ENCODE peak calls at places on chromosomes 3 and 15, in four cellular contexts. J is SK-N-SH, E is GM12878, H is K562. O is an unnamed sample.
A peak's percentile ranks its signal among the peaks of the same experiment; 100 is the strongest.

GRCh38 chr15:90191795-90192494 is 9.2 kb upstream of the SEMA4B start:
- DNase-seq in J (peak; percentile 92), E (peak; percentile 70), H (peak; percentile 50), O (no peak)

GRCh38 chr3:49158108-49158709 is 7.9 kb downstream of the CCDC71 start:
- DNase-seq in J (peak; percentile 54), E (peak; percentile 13), H (peak; percentile 35), O (no peak)

GRCh38 chr3:52346623-52347530 is 30.8 kb downstream of the DNAH1 start:
- DNase-seq in J (no peak), E (no peak), H (no peak), O (no peak)

GRCh38 chr15:69474291-69474690 is 21.7 kb downstream of the RPLP1 start:
- DNase-seq in J (no peak), E (no peak), H (no peak), O (no peak)

GRCh38 chr15:90165659-90166489 is 35.3 kb upstream of the SEMA4B start:
- DNase-seq in J (peak; percentile 42), E (peak; percentile 64), H (peak; percentile 79), O (no peak)

GRCh38 chr15:42133892-42134502 is 22.4 kb downstream of the PLA2G4F start:
- DNase-seq in J (peak; percentile 50), E (no peak), H (peak; percentile 76), O (peak; percentile 59)

GRCh38 chr15:53976844-53977392 is 1.3 kb upstream of the UNC13C start:
- DNase-seq in J (peak; percentile 22), E (no peak), H (no peak), O (peak; percentile 31)

GRCh38 chr15:34851751-34852150 is 56.4 kb upstream of the ACTC1 start:
- DNase-seq in J (no peak), E (no peak), H (no peak), O (no peak)

GRCh38 chr3:90253131-90253530 is 1145.7 kb downstream of the EPHA3 start:
- DNase-seq in J (no peak), E (no peak), H (no peak), O (no peak)

GRCh38 chr15:60744826-60745225 is 265.9 kb upstream of the ICE2 start:
- DNase-seq in J (no peak), E (no peak), H (no peak), O (no peak)

GRCh38 chr3:133384331-133385027 is 15.4 kb upstream of the BFSP2 start:
- DNase-seq in J (peak; percentile 88), E (no peak), H (peak; percentile 30), O (peak; percentile 76)

DNA sequence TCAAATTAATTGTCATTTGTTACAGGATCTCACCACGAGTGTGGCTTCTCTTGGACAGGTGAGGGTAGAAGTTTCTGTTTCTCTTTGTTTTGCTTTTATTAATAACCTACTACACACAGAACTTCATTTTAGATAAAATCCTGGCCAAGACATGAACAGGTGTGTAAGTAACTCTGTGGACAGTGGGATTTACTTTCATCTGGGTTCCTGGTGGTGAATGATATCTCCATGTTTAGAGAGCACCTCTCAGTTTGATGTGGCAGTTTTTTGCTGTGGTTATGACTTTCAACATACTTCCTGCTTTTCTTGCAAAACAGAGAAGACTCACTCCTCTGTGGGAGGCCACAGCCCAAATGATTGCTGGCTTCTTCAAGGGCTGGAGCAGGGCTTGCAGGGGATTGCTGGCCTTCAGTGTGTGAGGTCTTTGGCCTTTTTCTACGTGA is 71.1 kb upstream of the XCR1 start:
- DNase-seq in J (no peak), E (peak; percentile 86), H (no peak), O (no peak)
- TF ChIP-seq JUND in J (no peak), E (peak; percentile 53), H (no peak), O (no peak)

DNA sequence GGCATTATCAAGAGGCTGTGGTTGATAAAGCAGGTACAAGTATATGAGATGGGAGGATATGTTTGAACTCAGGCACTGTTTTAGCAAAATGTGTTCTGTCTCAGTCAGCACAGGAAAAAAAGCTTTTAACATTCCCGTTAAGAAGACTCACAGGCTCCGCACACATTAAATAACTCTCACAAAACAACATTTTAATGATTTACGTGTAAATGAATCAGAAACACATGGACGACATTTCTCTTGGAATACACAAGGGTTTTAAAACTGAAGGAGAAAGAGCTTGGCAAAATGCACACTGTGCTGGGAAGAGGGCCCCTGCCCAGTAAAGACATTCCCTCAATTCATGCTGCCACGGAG is 2.0 kb upstream of the MASP1 start:
- DNase-seq in J (no peak), E (no peak), H (no peak), O (no peak)
- TF ChIP-seq JUND in J (no peak), E (no peak), H (no peak), O (no peak)

GRCh38 chr15:31487811-31488436 is 161.3 kb downstream of the KLF13 start:
- DNase-seq in J (no peak), E (peak; percentile 61), H (no peak), O (peak; percentile 22)

GRCh38 chr15:31488437-31489204 is 162.0 kb downstream of the KLF13 start:
- DNase-seq in J (peak; percentile 92), E (peak; percentile 78), H (peak; percentile 81), O (peak; percentile 97)

GRCh38 chr15:31486906-31487695 is 160.5 kb downstream of the KLF13 start:
- DNase-seq in J (no peak), E (no peak), H (no peak), O (no peak)

GRCh38 chr15:31489281-31489680 is 162.6 kb downstream of the KLF13 start:
- DNase-seq in J (no peak), E (no peak), H (no peak), O (no peak)

DNA sequence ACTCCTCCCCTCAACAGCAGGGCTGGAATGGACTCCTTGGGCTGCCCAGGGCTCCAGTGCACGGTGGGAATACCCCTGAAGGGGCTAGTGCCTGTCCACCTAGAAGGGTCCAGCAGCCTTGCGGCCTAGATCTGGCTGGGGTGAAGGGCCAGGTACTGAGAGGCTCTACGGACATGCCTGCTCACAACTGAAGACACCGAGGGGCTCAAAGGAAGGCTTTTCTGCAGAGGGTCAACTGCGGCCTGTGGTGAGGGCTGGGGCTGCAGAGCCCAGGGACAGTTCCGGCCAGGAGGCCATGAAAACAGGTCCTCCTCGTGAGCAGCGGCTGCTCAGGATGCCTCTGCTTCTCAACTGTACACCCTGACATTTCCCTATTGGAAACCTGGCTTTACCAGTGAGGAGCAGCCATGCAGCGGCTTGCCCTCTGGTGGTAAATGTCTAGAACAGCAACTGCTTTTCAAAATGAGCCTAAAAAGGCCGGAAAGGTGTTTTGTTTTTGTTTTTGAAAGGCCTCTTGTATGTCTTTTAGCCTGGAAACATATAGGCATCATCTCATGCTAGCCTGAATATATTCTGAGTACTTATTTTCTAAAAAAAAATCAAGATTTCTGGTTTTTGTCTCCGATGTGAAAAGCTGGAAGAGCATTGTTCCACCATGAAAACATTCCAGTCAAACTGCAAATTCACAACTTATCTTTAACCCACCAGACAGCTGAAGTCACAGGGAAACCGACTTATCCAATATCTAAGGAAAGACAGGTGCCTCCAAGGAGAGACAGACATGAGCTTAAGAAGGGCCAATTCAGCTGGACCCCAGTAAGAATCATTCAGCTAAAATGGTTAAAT is 163.4 kb downstream of the KLF13 start:
- DNase-seq in J (peak; percentile 75), E (no peak), H (peak; percentile 60), O (peak; percentile 92)
- TF ChIP-seq JUND in J (no peak), E (no peak), H (no peak), O (no peak)

GRCh38 chr3:4722103-4722502 is 229.0 kb downstream of the ITPR1 start:
- DNase-seq in J (peak; percentile 37), E (no peak), H (peak; percentile 79), O (peak; percentile 44)

GRCh38 chr3:4721511-4721911 is 228.4 kb downstream of the ITPR1 start:
- DNase-seq in J (no peak), E (no peak), H (no peak), O (no peak)

GRCh38 chr3:4718179-4718736 is 225.1 kb downstream of the ITPR1 start:
- DNase-seq in J (no peak), E (no peak), H (no peak), O (no peak)

GRCh38 chr3:4719011-4719649 is 226.0 kb downstream of the ITPR1 start:
- DNase-seq in J (no peak), E (no peak), H (no peak), O (no peak)

GRCh38 chr3:4720316-4721075 is 227.3 kb downstream of the ITPR1 start:
- DNase-seq in J (no peak), E (no peak), H (peak; percentile 78), O (peak; percentile 92)
- TF ChIP-seq JUND in J (no peak), E (no peak), H (peak; percentile 33), O (no peak)

GRCh38 chr3:141452045-141452444 is 34.8 kb upstream of the RASA2 start:
- DNase-seq in J (no peak), E (peak; percentile 80), H (peak; percentile 63), O (peak; percentile 81)
- TF ChIP-seq JUND in J (no peak), E (no peak), H (no peak), O (no peak)

GRCh38 chr3:141289228-141289772 is 57.7 kb downstream of the PXYLP1 start:
- DNase-seq in J (no peak), E (no peak), H (no peak), O (no peak)

GRCh38 chr3:141287326-141287725 is 55.7 kb downstream of the PXYLP1 start:
- DNase-seq in J (no peak), E (no peak), H (no peak), O (no peak)

GRCh38 chr3:141286856-141287255 is 55.2 kb downstream of the PXYLP1 start:
- DNase-seq in J (no peak), E (no peak), H (no peak), O (no peak)

GRCh38 chr3:141288331-141288990 is 56.8 kb downstream of the PXYLP1 start:
- DNase-seq in J (no peak), E (no peak), H (no peak), O (no peak)

DNA sequence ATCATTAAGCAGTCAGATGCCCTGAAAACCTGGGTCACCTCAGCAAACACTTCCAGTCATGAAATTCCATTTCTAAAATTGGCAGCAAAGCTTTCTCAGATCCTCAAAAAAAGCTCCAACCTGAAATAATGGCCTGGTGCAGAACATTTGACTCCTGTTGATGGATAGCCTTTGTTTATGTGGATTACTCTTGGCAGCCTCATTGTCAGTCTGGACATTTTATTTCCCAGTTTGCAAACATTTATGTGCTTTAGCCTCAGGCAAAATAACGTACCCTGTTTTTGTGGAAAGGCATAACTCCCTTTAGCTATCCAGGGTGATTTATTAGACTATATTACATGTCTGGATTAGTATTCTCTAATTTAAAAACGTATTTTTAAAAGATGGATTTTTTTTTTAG is 53.9 kb downstream of the PXYLP1 start:
- DNase-seq in J (no peak), E (no peak), H (no peak), O (no peak)
- TF ChIP-seq JUND in J (no peak), E (no peak), H (no peak), O (no peak)

O was measured in T47D.